ENCODE peak calls at places on chromosomes 1 and 21, in six cellular contexts. One of them, this sample, is unnamed.

GRCh38 chr21:46065993-46066842 is 31.7 kb upstream of the COL6A2 start:
- DNase-seq in upper lobe of right lung: no peak
- DNase-seq in natural killer cell: no peak
- DNase-seq in B cell: no peak
- DNase-seq in GM23338: no peak
- DNase-seq in WTC11: no peak
- DNase-seq in this sample: no peak

GRCh38 chr1:184840596-184840995 is 85.9 kb upstream of the EDEM3 start:
- DNase-seq in GM23338: no peak
- DNase-seq in upper lobe of right lung: no peak
- DNase-seq in natural killer cell: no peak
- DNase-seq in B cell: no peak
- DNase-seq in WTC11: no peak
- DNase-seq in this sample: no peak

GRCh38 chr1:8460784-8461183 is 142.9 kb downstream of the SLC45A1 start:
- DNase-seq in natural killer cell: no peak
- DNase-seq in GM23338: peak
- DNase-seq in WTC11: no peak
- DNase-seq in B cell: no peak
- DNase-seq in upper lobe of right lung: no peak
- DNase-seq in this sample: no peak

GRCh38 chr1:95035536-95035935 is 37.2 kb downstream of the ALG14 start:
- DNase-seq in natural killer cell: no peak
- DNase-seq in upper lobe of right lung: no peak
- DNase-seq in WTC11: no peak
- DNase-seq in B cell: no peak
- DNase-seq in GM23338: no peak
- DNase-seq in this sample: no peak

GRCh38 chr1:36654586-36654985 is 171.9 kb upstream of the CSF3R start:
- DNase-seq in natural killer cell: no peak
- DNase-seq in WTC11: no peak
- DNase-seq in GM23338: no peak
- DNase-seq in upper lobe of right lung: no peak
- DNase-seq in B cell: no peak
- DNase-seq in this sample: no peak

GRCh38 chr21:26391166-26391565 is 181.9 kb downstream of the CYYR1 start:
- DNase-seq in natural killer cell: no peak
- DNase-seq in WTC11: no peak
- DNase-seq in B cell: no peak
- DNase-seq in GM23338: no peak
- DNase-seq in upper lobe of right lung: no peak
- DNase-seq in this sample: no peak

GRCh38 chr1:14915356-14916054 is 238.0 kb upstream of the TMEM51 start:
- DNase-seq in GM23338: peak
- DNase-seq in natural killer cell: peak
- DNase-seq in B cell: peak
- DNase-seq in WTC11: peak
- DNase-seq in upper lobe of right lung: no peak
- DNase-seq in this sample: peak

GRCh38 chr1:227887697-227888403 is 59.9 kb downstream of the WNT9A start:
- DNase-seq in GM23338: peak
- DNase-seq in natural killer cell: peak
- DNase-seq in WTC11: peak
- DNase-seq in upper lobe of right lung: peak
- DNase-seq in B cell: no peak
- DNase-seq in this sample: no peak

GRCh38 chr1:26996024-26996423 is 2.5 kb downstream of the TRNP1 start:
- DNase-seq in natural killer cell: no peak
- DNase-seq in upper lobe of right lung: no peak
- DNase-seq in B cell: no peak
- DNase-seq in WTC11: no peak
- DNase-seq in GM23338: peak
- DNase-seq in this sample: no peak

GRCh38 chr1:211260161-211261107 is 1.3 kb downstream of the RCOR3 start:
- DNase-seq in natural killer cell: peak
- DNase-seq in GM23338: peak
- DNase-seq in B cell: peak
- DNase-seq in upper lobe of right lung: peak
- DNase-seq in WTC11: peak
- DNase-seq in this sample: peak

GRCh38 chr1:77146270-77146669 is 73.0 kb downstream of the PIGK start:
- DNase-seq in B cell: no peak
- DNase-seq in upper lobe of right lung: no peak
- DNase-seq in GM23338: no peak
- DNase-seq in WTC11: no peak
- DNase-seq in natural killer cell: no peak
- DNase-seq in this sample: no peak

GRCh38 chr1:157595356-157595755 is 2.5 kb downstream of the FCRL4 start:
- DNase-seq in upper lobe of right lung: no peak
- DNase-seq in GM23338: no peak
- DNase-seq in WTC11: no peak
- DNase-seq in natural killer cell: no peak
- DNase-seq in B cell: peak
- DNase-seq in this sample: peak

GRCh38 chr1:235525314-235525713 is 21.1 kb upstream of the B3GALNT2 start:
- DNase-seq in upper lobe of right lung: no peak
- DNase-seq in natural killer cell: no peak
- DNase-seq in B cell: no peak
- DNase-seq in WTC11: no peak
- DNase-seq in GM23338: no peak
- DNase-seq in this sample: no peak

GRCh38 chr1:15007368-15007767 is 146.2 kb upstream of the TMEM51 start:
- DNase-seq in WTC11: no peak
- DNase-seq in B cell: no peak
- DNase-seq in upper lobe of right lung: no peak
- DNase-seq in GM23338: no peak
- DNase-seq in natural killer cell: no peak
- DNase-seq in this sample: no peak

GRCh38 chr1:15799004-15799867 is 8.2 kb downstream of the UQCRHL start:
- DNase-seq in GM23338: peak
- DNase-seq in WTC11: no peak
- DNase-seq in B cell: no peak
- DNase-seq in upper lobe of right lung: peak
- DNase-seq in natural killer cell: no peak
- DNase-seq in this sample: no peak

GRCh38 chr1:92968138-92969032 is 7.1 kb upstream of the DIPK1A start:
- DNase-seq in natural killer cell: no peak
- DNase-seq in B cell: no peak
- DNase-seq in upper lobe of right lung: no peak
- DNase-seq in GM23338: peak
- DNase-seq in WTC11: no peak
- DNase-seq in this sample: no peak

GRCh38 chr1:179169616-179170467 is 59.6 kb downstream of the ABL2 start:
- DNase-seq in natural killer cell: no peak
- DNase-seq in upper lobe of right lung: no peak
- DNase-seq in B cell: no peak
- DNase-seq in WTC11: no peak
- DNase-seq in GM23338: no peak
- DNase-seq in this sample: no peak

GRCh38 chr1:204495078-204495753 is 611 bp upstream of the PIK3C2B start:
- DNase-seq in natural killer cell: peak
- DNase-seq in upper lobe of right lung: no peak
- DNase-seq in B cell: no peak
- DNase-seq in GM23338: peak
- DNase-seq in WTC11: no peak
- DNase-seq in this sample: peak

GRCh38 chr1:171434717-171435346 is 50.5 kb upstream of the PRRC2C start:
- DNase-seq in natural killer cell: no peak
- DNase-seq in B cell: no peak
- DNase-seq in GM23338: no peak
- DNase-seq in upper lobe of right lung: no peak
- DNase-seq in WTC11: no peak
- DNase-seq in this sample: no peak

GRCh38 chr1:96362623-96363022 is 359.0 kb upstream of the PTBP2 start:
- DNase-seq in natural killer cell: no peak
- DNase-seq in WTC11: no peak
- DNase-seq in B cell: no peak
- DNase-seq in GM23338: no peak
- DNase-seq in upper lobe of right lung: no peak
- DNase-seq in this sample: no peak

GRCh38 chr1:23798662-23799142 is 1.9 kb downstream of the GALE start:
- DNase-seq in natural killer cell: no peak
- DNase-seq in B cell: no peak
- DNase-seq in upper lobe of right lung: peak
- DNase-seq in GM23338: peak
- DNase-seq in WTC11: peak
- DNase-seq in this sample: no peak

GRCh38 chr1:5752715-5753330 is 239.4 kb downstream of the NPHP4 start:
- DNase-seq in GM23338: no peak
- DNase-seq in upper lobe of right lung: peak
- DNase-seq in natural killer cell: no peak
- DNase-seq in B cell: no peak
- DNase-seq in WTC11: no peak
- DNase-seq in this sample: no peak

GRCh38 chr1:246742396-246742795 is 18.2 kb downstream of the SCCPDH start:
- DNase-seq in upper lobe of right lung: no peak
- DNase-seq in GM23338: no peak
- DNase-seq in WTC11: no peak
- DNase-seq in natural killer cell: no peak
- DNase-seq in B cell: no peak
- DNase-seq in this sample: no peak

GRCh38 chr1:5099558-5099957 is 445.1 kb downstream of the AJAP1 start:
- DNase-seq in GM23338: no peak
- DNase-seq in upper lobe of right lung: no peak
- DNase-seq in natural killer cell: no peak
- DNase-seq in B cell: no peak
- DNase-seq in WTC11: no peak
- DNase-seq in this sample: no peak

GRCh38 chr1:31705080-31705866 is 1.5 kb upstream of the COL16A1 start:
- DNase-seq in GM23338: peak
- DNase-seq in WTC11: peak
- DNase-seq in B cell: no peak
- DNase-seq in natural killer cell: peak
- DNase-seq in upper lobe of right lung: no peak
- DNase-seq in this sample: peak

GRCh38 chr1:232766904-232767303 is 38.3 kb upstream of the MAP10 start:
- DNase-seq in GM23338: no peak
- DNase-seq in B cell: no peak
- DNase-seq in WTC11: no peak
- DNase-seq in upper lobe of right lung: no peak
- DNase-seq in natural killer cell: no peak
- DNase-seq in this sample: no peak

GRCh38 chr21:16418211-16418610 is 688.4 kb downstream of the USP25 start:
- DNase-seq in WTC11: no peak
- DNase-seq in GM23338: no peak
- DNase-seq in natural killer cell: no peak
- DNase-seq in B cell: no peak
- DNase-seq in upper lobe of right lung: no peak
- DNase-seq in this sample: no peak

GRCh38 chr1:200979574-200980451 is 43.7 kb downstream of the KIF21B start:
- DNase-seq in WTC11: peak
- DNase-seq in natural killer cell: peak
- DNase-seq in GM23338: peak
- DNase-seq in upper lobe of right lung: no peak
- DNase-seq in B cell: peak
- DNase-seq in this sample: peak
- TF ChIP-seq CTCF in WTC11: peak
- TF ChIP-seq CTCF in natural killer cell: peak
- TF ChIP-seq CTCF in GM23338: peak
- TF ChIP-seq CTCF in upper lobe of right lung: peak
- TF ChIP-seq CTCF in B cell: peak
- TF ChIP-seq CTCF in this sample: peak

GRCh38 chr1:225748479-225748878 is 29.1 kb upstream of the SRP9 start:
- DNase-seq in WTC11: no peak
- DNase-seq in GM23338: no peak
- DNase-seq in B cell: no peak
- DNase-seq in natural killer cell: no peak
- DNase-seq in upper lobe of right lung: no peak
- DNase-seq in this sample: no peak
- TF ChIP-seq CTCF in WTC11: no peak
- TF ChIP-seq CTCF in GM23338: no peak
- TF ChIP-seq CTCF in B cell: no peak
- TF ChIP-seq CTCF in natural killer cell: no peak
- TF ChIP-seq CTCF in upper lobe of right lung: no peak
- TF ChIP-seq CTCF in this sample: no peak

GRCh38 chr1:44361478-44361877 is 6.4 kb upstream of the ERI3 start:
- DNase-seq in B cell: no peak
- DNase-seq in GM23338: peak
- DNase-seq in natural killer cell: no peak
- DNase-seq in WTC11: no peak
- DNase-seq in upper lobe of right lung: no peak
- DNase-seq in this sample: no peak
- TF ChIP-seq CTCF in B cell: no peak
- TF ChIP-seq CTCF in GM23338: peak
- TF ChIP-seq CTCF in natural killer cell: no peak
- TF ChIP-seq CTCF in WTC11: no peak
- TF ChIP-seq CTCF in upper lobe of right lung: no peak
- TF ChIP-seq CTCF in this sample: no peak

GRCh38 chr1:165869343-165869742 is 41.9 kb downstream of the UCK2 start:
- DNase-seq in GM23338: peak
- DNase-seq in natural killer cell: no peak
- DNase-seq in B cell: no peak
- DNase-seq in upper lobe of right lung: no peak
- DNase-seq in WTC11: no peak
- DNase-seq in this sample: no peak
- TF ChIP-seq CTCF in GM23338: no peak
- TF ChIP-seq CTCF in natural killer cell: no peak
- TF ChIP-seq CTCF in B cell: no peak
- TF ChIP-seq CTCF in upper lobe of right lung: no peak
- TF ChIP-seq CTCF in WTC11: no peak
- TF ChIP-seq CTCF in this sample: no peak

GRCh38 chr1:193105821-193106177 is 585 bp upstream of the GLRX2 start:
- DNase-seq in natural killer cell: no peak
- DNase-seq in WTC11: no peak
- DNase-seq in GM23338: no peak
- DNase-seq in B cell: no peak
- DNase-seq in upper lobe of right lung: no peak
- DNase-seq in this sample: no peak

GRCh38 chr1:193103759-193104495 is 1.3 kb downstream of the GLRX2 start:
- DNase-seq in WTC11: no peak
- DNase-seq in B cell: no peak
- DNase-seq in GM23338: no peak
- DNase-seq in upper lobe of right lung: no peak
- DNase-seq in natural killer cell: no peak
- DNase-seq in this sample: no peak

GRCh38 chr1:193104906-193105820 is at the start of gene GLRX2:
- DNase-seq in WTC11: peak
- DNase-seq in GM23338: peak
- DNase-seq in upper lobe of right lung: peak
- DNase-seq in natural killer cell: peak
- DNase-seq in B cell: peak
- DNase-seq in this sample: peak

GRCh38 chr1:193102662-193103061 is 2.6 kb downstream of the GLRX2 start:
- DNase-seq in GM23338: no peak
- DNase-seq in WTC11: no peak
- DNase-seq in B cell: no peak
- DNase-seq in natural killer cell: no peak
- DNase-seq in upper lobe of right lung: no peak
- DNase-seq in this sample: no peak

DNA sequence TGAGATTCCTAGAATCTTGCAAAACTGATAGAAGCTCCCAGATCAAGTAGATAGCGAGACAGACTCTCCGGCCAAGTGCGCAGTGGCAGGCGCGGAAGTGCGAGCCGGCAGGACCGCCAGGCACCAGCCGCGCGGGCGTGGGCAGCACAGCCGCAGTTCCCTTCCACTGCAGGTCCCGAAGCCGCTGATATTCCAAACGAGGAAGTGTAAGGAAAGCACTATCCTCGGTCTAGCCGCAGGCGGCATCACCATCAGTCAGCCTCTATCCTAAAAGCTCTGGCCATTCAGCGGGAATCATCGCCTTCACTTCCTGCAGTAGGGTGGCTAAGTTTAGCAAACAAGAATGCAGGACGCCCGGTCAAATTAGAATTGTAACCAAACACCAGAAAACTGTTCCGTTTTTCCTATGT is 713 bp downstream of the GLRX2 start:
- DNase-seq in WTC11: peak
- DNase-seq in upper lobe of right lung: peak
- DNase-seq in B cell: no peak
- DNase-seq in GM23338: peak
- DNase-seq in natural killer cell: peak
- DNase-seq in this sample: peak
- TF ChIP-seq CTCF in WTC11: no peak
- TF ChIP-seq CTCF in upper lobe of right lung: no peak
- TF ChIP-seq CTCF in B cell: no peak
- TF ChIP-seq CTCF in GM23338: no peak
- TF ChIP-seq CTCF in natural killer cell: no peak
- TF ChIP-seq CTCF in this sample: no peak

This sample was measured in GM20000.